ENCODE peak calls at places on chromosomes 5 and 9, in five cellular contexts. K is testis; Z is CD8-positive, alpha-beta memory T cell; I is aorta; J is sigmoid colon. X is an unnamed sample.
A peak's percentile ranks its signal among the peaks of the same experiment; 100 is the strongest.

GRCh38 chr9:14238044-14238443 is 75.9 kb downstream of the NFIB start:
- DNase-seq in I (no peak), J (no peak), K (no peak), Z (no peak), X (no peak)

GRCh38 chr5:154260224-154260859 is 69.8 kb downstream of the GALNT10 start:
- DNase-seq in K (no peak), I (no peak), J (no peak), Z (no peak), X (no peak)

GRCh38 chr5:141729387-141730006 is 47.5 kb upstream of the ARAP3 start:
- DNase-seq in J (no peak), I (no peak), K (no peak), Z (no peak), X (no peak)

GRCh38 chr5:86974910-86975309 is 292.8 kb upstream of the RASA1 start:
- DNase-seq in J (no peak), K (no peak), I (no peak), Z (no peak), X (no peak)

GRCh38 chr9:120715331-120715924 is 1.2 kb upstream of the MEGF9 start:
- DNase-seq in I (peak; percentile 82), Z (no peak), J (peak; percentile 83), K (peak; percentile 51), X (no peak)

GRCh38 chr5:36492998-36493655 is 113.3 kb upstream of the SLC1A3 start:
- DNase-seq in K (no peak), Z (no peak), J (no peak), I (no peak), X (no peak)

GRCh38 chr5:159442210-159442850 is 112.0 kb upstream of the IL12B start:
- DNase-seq in Z (no peak), J (peak; percentile 72), I (no peak), K (peak; percentile 26), X (no peak)

GRCh38 chr5:179805070-179805528 is 1.6 kb downstream of the MGAT4B start:
- DNase-seq in Z (no peak), J (peak; percentile 66), K (no peak), I (no peak), X (peak; percentile 67)

GRCh38 chr5:172370237-172370640 is 84.1 kb downstream of the SH3PXD2B start:
- DNase-seq in I (no peak), K (no peak), Z (no peak), J (no peak), X (no peak)

GRCh38 chr5:72988769-72989168 is 32.9 kb downstream of the FCHO2 start:
- DNase-seq in Z (no peak), J (no peak), K (peak; percentile 42), I (no peak), X (no peak)

GRCh38 chr9:34177906-34178697 is 741 bp upstream of the UBAP1 start:
- DNase-seq in K (no peak), I (no peak), J (no peak), Z (no peak), X (no peak)

GRCh38 chr5:157473383-157474370 is 13.7 kb downstream of the NIPAL4 start:
- DNase-seq in Z (no peak), J (peak; percentile 53), K (no peak), I (no peak), X (no peak)

GRCh38 chr9:98101868-98102273 is 17.2 kb downstream of the TRIM14 start:
- DNase-seq in J (no peak), K (no peak), Z (peak; percentile 92), I (no peak), X (peak; percentile 76)

GRCh38 chr9:85900504-85901201 is 40.3 kb upstream of the NAA35 start:
- DNase-seq in J (no peak), Z (peak; percentile 5), I (no peak), K (peak; percentile 49), X (no peak)

GRCh38 chr9:87751869-87752268 is 25.9 kb downstream of the CTSL start:
- DNase-seq in K (no peak), Z (no peak), J (no peak), I (no peak), X (no peak)

DNA sequence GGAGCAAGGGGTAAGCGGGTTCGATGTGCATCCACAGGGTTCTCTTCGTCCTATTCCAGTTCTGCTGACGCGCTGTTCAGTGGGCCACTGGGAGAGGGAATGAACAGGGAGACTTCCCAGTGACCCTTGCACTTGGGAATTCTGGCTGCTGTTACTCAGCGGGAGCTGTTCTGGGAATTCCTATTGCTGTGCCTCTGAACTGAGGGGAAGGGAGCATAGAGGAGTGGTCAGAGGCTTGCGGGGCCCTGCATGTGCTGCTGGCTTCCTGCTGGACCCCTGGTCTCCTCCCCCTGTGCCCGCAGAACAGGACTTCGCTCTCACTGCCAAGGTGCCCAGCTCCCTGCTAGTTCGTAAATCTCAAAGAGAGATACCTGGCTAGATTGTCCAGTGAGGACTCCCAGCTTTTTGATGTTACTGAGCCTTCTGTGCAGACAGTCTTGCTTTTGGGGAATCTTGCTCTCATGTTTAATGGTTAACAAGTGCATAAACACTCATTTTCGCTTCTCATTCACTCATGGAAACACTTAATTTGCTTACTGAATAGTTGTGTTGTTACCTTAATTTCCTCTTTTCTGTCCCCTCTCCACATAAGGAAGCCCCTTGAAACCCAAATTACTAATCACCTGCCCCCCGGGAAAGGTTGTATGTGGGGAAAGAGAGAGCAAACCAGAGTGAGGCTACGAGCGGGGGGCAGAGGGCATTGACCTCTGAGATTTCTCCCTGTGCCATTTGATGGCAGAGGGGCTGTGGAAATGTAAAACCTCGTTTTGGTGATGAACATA is 5.9 kb downstream of the TRIO start:
- DNase-seq in Z (no peak), K (no peak), I (no peak), J (no peak), X (no peak)
- H3K27ac ChIP-seq in Z (no peak overlapping the region), K (no peak overlapping the region), I (no peak overlapping the region), J (peak overlapping the region; percentile 99), X (no peak overlapping the region)

GRCh38 chr5:957730-958485 is 50.7 kb upstream of the NKD2 start:
- DNase-seq in Z (no peak), I (no peak), K (no peak), J (no peak), X (peak; percentile 56)
- H3K27me3 ChIP-seq in Z (peaks cover 6% of the 10 kb centered on the region), I (no peaks in the 10 kb centered on the region), K (no peaks in the 10 kb centered on the region), J (no peaks in the 10 kb centered on the region), X (no peaks in the 10 kb centered on the region)

GRCh38 chr9:546797-547223 is 294.7 kb upstream of the DMRT1 start:
- DNase-seq in J (no peak), K (peak; percentile 77), I (no peak), Z (no peak), X (no peak)
- H3K27ac ChIP-seq in J (peak overlapping the region; percentile 57), K (peak overlapping the region; percentile 64), I (peak overlapping the region; percentile 17), Z (no peak overlapping the region), X (peak overlapping the region; percentile 44)

GRCh38 chr5:76953551-76954382 is 922 bp downstream of the CRHBP start:
- DNase-seq in Z (no peak), K (peak; percentile 18), I (no peak), J (no peak), X (no peak)
- H3K27me3 ChIP-seq in Z (peaks cover 4% of the 10 kb centered on the region), K (no peaks in the 10 kb centered on the region), I (peaks cover 1% of the 10 kb centered on the region), J (peaks cover 31% of the 10 kb centered on the region), X (peaks cover 38% of the 10 kb centered on the region)

GRCh38 chr9:134373953-134374300 is 47.7 kb downstream of the RXRA start:
- DNase-seq in I (no peak), J (no peak), K (no peak), Z (no peak), X (no peak)

GRCh38 chr9:134373269-134373668 is 47.0 kb downstream of the RXRA start:
- DNase-seq in I (no peak), Z (no peak), K (no peak), J (no peak), X (no peak)

GRCh38 chr9:134375011-134375390 is 48.7 kb downstream of the RXRA start:
- DNase-seq in J (peak; percentile 94), Z (no peak), I (no peak), K (peak; percentile 88), X (peak; percentile 88)

GRCh38 chr9:134375430-134376385 is 49.5 kb downstream of the RXRA start:
- DNase-seq in I (no peak), Z (no peak), K (peak; percentile 83), J (peak; percentile 87), X (no peak)

GRCh38 chr9:134374301-134375010 is 48.2 kb downstream of the RXRA start:
- DNase-seq in I (no peak), K (peak; percentile 55), J (peak; percentile 83), Z (no peak), X (peak; percentile 84)
- H3K27ac ChIP-seq in I (peak overlapping the region; percentile 12), K (peak overlapping the region; percentile 83), J (peak overlapping the region; percentile 89), Z (no peak overlapping the region), X (peak overlapping the region; percentile 89)

DNA sequence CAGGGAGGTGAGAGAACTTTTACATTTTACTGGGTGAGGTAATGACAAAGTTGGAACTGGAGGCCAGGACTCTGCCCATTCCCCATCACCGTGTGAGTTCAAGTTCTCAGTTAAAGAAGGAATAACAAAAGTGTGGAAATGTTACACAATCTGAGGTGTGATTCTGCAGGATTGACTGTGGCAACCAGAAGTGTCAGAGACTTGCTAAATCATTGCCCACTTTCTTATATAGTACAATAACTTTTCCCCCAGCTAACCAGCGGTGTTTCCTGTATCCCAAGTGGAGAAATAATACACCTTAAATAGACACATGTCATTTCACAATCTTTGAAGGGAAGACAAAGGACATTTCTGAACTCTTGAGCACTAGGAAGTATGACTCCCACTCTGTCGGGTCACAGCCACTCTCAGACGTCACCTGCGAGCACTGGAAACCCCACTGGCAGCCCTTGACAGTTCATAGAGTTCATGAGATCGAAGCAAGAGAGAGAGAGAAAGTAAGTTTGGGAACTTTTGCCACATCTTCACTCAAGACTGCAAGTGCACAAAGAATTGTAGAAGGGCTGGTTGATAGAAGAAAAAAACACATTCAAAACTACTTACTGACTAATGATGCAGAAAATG is 28.4 kb downstream of the PAX5 start:
- DNase-seq in J (no peak), K (no peak), Z (no peak), I (no peak), X (no peak)
- H3K27me3 ChIP-seq in J (peaks cover 88% of the 10 kb centered on the region), K (no peaks in the 10 kb centered on the region), Z (peaks cover 10% of the 10 kb centered on the region), I (no peaks in the 10 kb centered on the region), X (peaks cover 80% of the 10 kb centered on the region)

DNA sequence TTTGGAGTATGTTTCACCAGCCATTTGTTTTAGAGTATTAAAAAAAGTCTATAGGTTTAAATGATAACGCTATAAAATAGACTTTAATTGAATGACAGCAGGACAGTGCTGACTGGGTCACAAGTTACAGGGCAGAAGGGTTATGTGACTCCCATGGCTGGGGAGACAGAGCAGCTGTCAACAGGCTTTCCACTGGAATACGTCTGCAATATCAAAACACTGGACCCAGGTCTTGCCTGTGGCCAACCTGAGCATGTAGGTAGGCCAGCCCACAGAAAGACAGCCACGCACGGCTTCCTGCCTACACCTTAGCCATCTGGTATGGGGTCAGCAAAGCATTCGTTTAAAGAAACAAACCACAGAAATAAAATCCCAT is 80.7 kb downstream of the OTULIN start:
- DNase-seq in Z (no peak), K (no peak), J (no peak), I (no peak), X (no peak)
- H3K27ac ChIP-seq in Z (no peak overlapping the region), K (no peak overlapping the region), J (no peak overlapping the region), I (no peak overlapping the region), X (no peak overlapping the region)